ENCODE peak calls at places on chromosomes 5 and 9, in ten cellular contexts. One of them, this sample, is unnamed.

GRCh38 chr9:259405-260404 is 45.0 kb downstream of the DOCK8 start:
- DNase-seq in lower lobe of right lung: no peak
- DNase-seq in body of pancreas: no peak
- DNase-seq in NCI-H1105 treated with DMSO at 0.1 percent for 48 hours: no peak
- DNase-seq in C1 segment of cervical spinal cord: no peak
- DNase-seq in epithelial cell of proximal tubule: no peak
- DNase-seq in pulmonary artery endothelial cell: no peak
- DNase-seq in germinal center: no peak
- DNase-seq in nephron progenitor cell: no peak
- DNase-seq in ovary: no peak
- DNase-seq in this sample: no peak

GRCh38 chr5:72160299-72160698 is 53.0 kb downstream of the MAP1B start:
- DNase-seq in lower lobe of right lung: no peak
- DNase-seq in body of pancreas: no peak
- DNase-seq in NCI-H1105 treated with DMSO at 0.1 percent for 48 hours: no peak
- DNase-seq in C1 segment of cervical spinal cord: no peak
- DNase-seq in epithelial cell of proximal tubule: no peak
- DNase-seq in pulmonary artery endothelial cell: no peak
- DNase-seq in germinal center: no peak
- DNase-seq in nephron progenitor cell: no peak
- DNase-seq in ovary: no peak
- DNase-seq in this sample: no peak

GRCh38 chr5:139058121-139058520 is 140.0 kb downstream of the SIL1 start:
- DNase-seq in lower lobe of right lung: no peak
- DNase-seq in body of pancreas: no peak
- DNase-seq in NCI-H1105 treated with DMSO at 0.1 percent for 48 hours: no peak
- DNase-seq in C1 segment of cervical spinal cord: no peak
- DNase-seq in epithelial cell of proximal tubule: no peak
- DNase-seq in pulmonary artery endothelial cell: no peak
- DNase-seq in germinal center: no peak
- DNase-seq in nephron progenitor cell: no peak
- DNase-seq in ovary: no peak
- DNase-seq in this sample: no peak

GRCh38 chr9:74577956-74578355 is 80.8 kb downstream of the RORB start:
- DNase-seq in lower lobe of right lung: no peak
- DNase-seq in body of pancreas: no peak
- DNase-seq in NCI-H1105 treated with DMSO at 0.1 percent for 48 hours: no peak
- DNase-seq in C1 segment of cervical spinal cord: no peak
- DNase-seq in epithelial cell of proximal tubule: no peak
- DNase-seq in pulmonary artery endothelial cell: no peak
- DNase-seq in germinal center: no peak
- DNase-seq in nephron progenitor cell: no peak
- DNase-seq in ovary: no peak
- DNase-seq in this sample: no peak

GRCh38 chr9:92507005-92507404 is 24.7 kb upstream of the ASPN start:
- DNase-seq in lower lobe of right lung: no peak
- DNase-seq in body of pancreas: no peak
- DNase-seq in NCI-H1105 treated with DMSO at 0.1 percent for 48 hours: no peak
- DNase-seq in C1 segment of cervical spinal cord: no peak
- DNase-seq in epithelial cell of proximal tubule: no peak
- DNase-seq in pulmonary artery endothelial cell: no peak
- DNase-seq in germinal center: no peak
- DNase-seq in nephron progenitor cell: no peak
- DNase-seq in ovary: no peak
- DNase-seq in this sample: no peak

GRCh38 chr5:170221319-170221718 is 11.5 kb upstream of the C5orf58 start:
- DNase-seq in lower lobe of right lung: no peak
- DNase-seq in body of pancreas: no peak
- DNase-seq in NCI-H1105 treated with DMSO at 0.1 percent for 48 hours: peak
- DNase-seq in C1 segment of cervical spinal cord: no peak
- DNase-seq in epithelial cell of proximal tubule: no peak
- DNase-seq in pulmonary artery endothelial cell: no peak
- DNase-seq in germinal center: no peak
- DNase-seq in nephron progenitor cell: no peak
- DNase-seq in ovary: no peak
- DNase-seq in this sample: no peak

GRCh38 chr5:145718956-145719355 is 116.2 kb downstream of the PRELID2 start:
- DNase-seq in lower lobe of right lung: no peak
- DNase-seq in body of pancreas: no peak
- DNase-seq in NCI-H1105 treated with DMSO at 0.1 percent for 48 hours: no peak
- DNase-seq in C1 segment of cervical spinal cord: no peak
- DNase-seq in epithelial cell of proximal tubule: no peak
- DNase-seq in pulmonary artery endothelial cell: no peak
- DNase-seq in germinal center: no peak
- DNase-seq in nephron progenitor cell: no peak
- DNase-seq in ovary: no peak
- DNase-seq in this sample: no peak

GRCh38 chr9:84404095-84404686 is 63.6 kb upstream of the SLC28A3 start:
- DNase-seq in lower lobe of right lung: no peak
- DNase-seq in body of pancreas: no peak
- DNase-seq in NCI-H1105 treated with DMSO at 0.1 percent for 48 hours: no peak
- DNase-seq in C1 segment of cervical spinal cord: no peak
- DNase-seq in epithelial cell of proximal tubule: no peak
- DNase-seq in pulmonary artery endothelial cell: no peak
- DNase-seq in germinal center: peak
- DNase-seq in nephron progenitor cell: peak
- DNase-seq in ovary: no peak
- DNase-seq in this sample: peak

GRCh38 chr5:54159153-54159836 is 151.1 kb downstream of the ARL15 start:
- DNase-seq in lower lobe of right lung: no peak
- DNase-seq in body of pancreas: no peak
- DNase-seq in NCI-H1105 treated with DMSO at 0.1 percent for 48 hours: no peak
- DNase-seq in C1 segment of cervical spinal cord: no peak
- DNase-seq in epithelial cell of proximal tubule: no peak
- DNase-seq in pulmonary artery endothelial cell: no peak
- DNase-seq in germinal center: no peak
- DNase-seq in nephron progenitor cell: no peak
- DNase-seq in ovary: no peak
- DNase-seq in this sample: peak

GRCh38 chr5:178547052-178547666 is 43.0 kb downstream of the COL23A1 start:
- DNase-seq in lower lobe of right lung: no peak
- DNase-seq in body of pancreas: no peak
- DNase-seq in NCI-H1105 treated with DMSO at 0.1 percent for 48 hours: no peak
- DNase-seq in C1 segment of cervical spinal cord: no peak
- DNase-seq in epithelial cell of proximal tubule: no peak
- DNase-seq in pulmonary artery endothelial cell: no peak
- DNase-seq in germinal center: no peak
- DNase-seq in nephron progenitor cell: no peak
- DNase-seq in ovary: no peak
- DNase-seq in this sample: no peak

GRCh38 chr5:36880761-36881160 is 4.2 kb downstream of the NIPBL start:
- DNase-seq in lower lobe of right lung: no peak
- DNase-seq in body of pancreas: no peak
- DNase-seq in NCI-H1105 treated with DMSO at 0.1 percent for 48 hours: no peak
- DNase-seq in C1 segment of cervical spinal cord: no peak
- DNase-seq in epithelial cell of proximal tubule: no peak
- DNase-seq in pulmonary artery endothelial cell: no peak
- DNase-seq in germinal center: no peak
- DNase-seq in nephron progenitor cell: no peak
- DNase-seq in ovary: no peak
- DNase-seq in this sample: no peak

GRCh38 chr5:157447246-157447645 is 12.8 kb upstream of the NIPAL4 start:
- DNase-seq in lower lobe of right lung: no peak
- DNase-seq in body of pancreas: peak
- DNase-seq in NCI-H1105 treated with DMSO at 0.1 percent for 48 hours: no peak
- DNase-seq in C1 segment of cervical spinal cord: no peak
- DNase-seq in epithelial cell of proximal tubule: no peak
- DNase-seq in pulmonary artery endothelial cell: no peak
- DNase-seq in germinal center: no peak
- DNase-seq in nephron progenitor cell: no peak
- DNase-seq in ovary: no peak
- DNase-seq in this sample: no peak

GRCh38 chr5:123545506-123545905 is 33.5 kb downstream of the CSNK1G3 start:
- DNase-seq in lower lobe of right lung: no peak
- DNase-seq in body of pancreas: no peak
- DNase-seq in NCI-H1105 treated with DMSO at 0.1 percent for 48 hours: no peak
- DNase-seq in C1 segment of cervical spinal cord: no peak
- DNase-seq in epithelial cell of proximal tubule: no peak
- DNase-seq in pulmonary artery endothelial cell: no peak
- DNase-seq in germinal center: no peak
- DNase-seq in nephron progenitor cell: no peak
- DNase-seq in ovary: no peak
- DNase-seq in this sample: no peak

GRCh38 chr9:113587471-113588031 is 124.0 kb downstream of the RGS3 start:
- DNase-seq in lower lobe of right lung: peak
- DNase-seq in body of pancreas: no peak
- DNase-seq in NCI-H1105 treated with DMSO at 0.1 percent for 48 hours: no peak
- DNase-seq in C1 segment of cervical spinal cord: no peak
- DNase-seq in epithelial cell of proximal tubule: no peak
- DNase-seq in pulmonary artery endothelial cell: no peak
- DNase-seq in germinal center: no peak
- DNase-seq in nephron progenitor cell: peak
- DNase-seq in ovary: peak
- DNase-seq in this sample: no peak

GRCh38 chr9:123893831-123894460 is 36.0 kb downstream of the DENND1A start:
- DNase-seq in lower lobe of right lung: no peak
- DNase-seq in body of pancreas: no peak
- DNase-seq in NCI-H1105 treated with DMSO at 0.1 percent for 48 hours: no peak
- DNase-seq in C1 segment of cervical spinal cord: no peak
- DNase-seq in epithelial cell of proximal tubule: no peak
- DNase-seq in pulmonary artery endothelial cell: no peak
- DNase-seq in germinal center: no peak
- DNase-seq in nephron progenitor cell: no peak
- DNase-seq in ovary: no peak
- DNase-seq in this sample: no peak

GRCh38 chr5:4113426-4113825 is 517.8 kb downstream of the IRX1 start:
- DNase-seq in lower lobe of right lung: no peak
- DNase-seq in body of pancreas: no peak
- DNase-seq in NCI-H1105 treated with DMSO at 0.1 percent for 48 hours: no peak
- DNase-seq in C1 segment of cervical spinal cord: no peak
- DNase-seq in epithelial cell of proximal tubule: no peak
- DNase-seq in pulmonary artery endothelial cell: no peak
- DNase-seq in germinal center: no peak
- DNase-seq in nephron progenitor cell: no peak
- DNase-seq in ovary: no peak
- DNase-seq in this sample: no peak

GRCh38 chr5:139683295-139684271 is 35.4 kb downstream of the CXXC5 start:
- DNase-seq in lower lobe of right lung: no peak
- DNase-seq in body of pancreas: no peak
- DNase-seq in NCI-H1105 treated with DMSO at 0.1 percent for 48 hours: no peak
- DNase-seq in C1 segment of cervical spinal cord: no peak
- DNase-seq in epithelial cell of proximal tubule: no peak
- DNase-seq in pulmonary artery endothelial cell: no peak
- DNase-seq in germinal center: no peak
- DNase-seq in nephron progenitor cell: no peak
- DNase-seq in ovary: no peak
- DNase-seq in this sample: no peak

GRCh38 chr5:15951550-15951949 is 228.0 kb downstream of the MARCHF11 start:
- DNase-seq in lower lobe of right lung: no peak
- DNase-seq in body of pancreas: no peak
- DNase-seq in NCI-H1105 treated with DMSO at 0.1 percent for 48 hours: no peak
- DNase-seq in C1 segment of cervical spinal cord: no peak
- DNase-seq in epithelial cell of proximal tubule: no peak
- DNase-seq in pulmonary artery endothelial cell: no peak
- DNase-seq in germinal center: no peak
- DNase-seq in nephron progenitor cell: no peak
- DNase-seq in ovary: no peak
- DNase-seq in this sample: no peak